ENCODE peak calls at places on chromosomes 7 and 10, in six cellular contexts. Z, L, D, S, U and P are unnamed samples.

GRCh38 chr7:140014123-140014522 is 48.6 kb downstream of the PARP12 start:
- DNase-seq in D (no peak), L (no peak), Z (no peak), S (no peak), U (no peak), P (no peak)

GRCh38 chr10:21811245-21811585 is 192.3 kb downstream of the DNAJC1 start:
- DNase-seq in Z (no peak), S (no peak), D (no peak), L (no peak), U (no peak), P (no peak)

GRCh38 chr10:42962120-42962901 is 114.6 kb upstream of the RET start:
- DNase-seq in U (peak; percentile 6), S (no peak), L (no peak), D (peak; percentile 15), Z (peak; percentile 60), P (peak; percentile 8)

GRCh38 chr10:29689001-29689400 is 54.2 kb upstream of the SVIL start:
- DNase-seq in Z (no peak), U (no peak), D (no peak), S (no peak), L (no peak), P (no peak)

GRCh38 chr10:95474228-95475002 is 86.8 kb downstream of the SORBS1 start:
- DNase-seq in L (no peak), S (no peak), U (no peak), D (peak; percentile 55), Z (peak; percentile 45), P (no peak)

GRCh38 chr10:113447278-113447677 is 105.6 kb upstream of the HABP2 start:
- DNase-seq in Z (no peak), D (peak; percentile 13), S (no peak), U (no peak), L (no peak), P (no peak)

GRCh38 chr10:119498889-119499864 is 43.3 kb downstream of the RGS10 start:
- DNase-seq in Z (no peak), S (no peak), L (no peak), D (no peak), U (no peak), P (no peak)

GRCh38 chr10:1404953-1405260 is 332.4 kb downstream of the ADARB2 start:
- DNase-seq in U (no peak), Z (no peak), S (no peak), D (no peak), L (no peak), P (no peak)

GRCh38 chr10:21481407-21481806 is 44.1 kb downstream of the SKIDA1 start:
- DNase-seq in L (no peak), D (no peak), U (no peak), S (no peak), Z (no peak), P (no peak)

GRCh38 chr7:92698237-92698841 is 108.1 kb upstream of the FAM133B start:
- DNase-seq in S (no peak), Z (peak; percentile 75), U (no peak), D (peak; percentile 56), L (no peak), P (no peak)

GRCh38 chr7:42454006-42454405 is 217.0 kb upstream of the GLI3 start:
- DNase-seq in L (no peak), D (no peak), Z (no peak), U (no peak), S (peak; percentile 87), P (no peak)

GRCh38 chr10:60733189-60733815 is 45.0 kb upstream of the CDK1 start:
- DNase-seq in U (peak; percentile 27), Z (no peak), S (peak; percentile 66), D (peak; percentile 71), L (peak; percentile 62), P (peak; percentile 68)

GRCh38 chr7:32586291-32587221 is 91.3 kb downstream of the AVL9 start:
- DNase-seq in S (no peak), Z (peak; percentile 76), L (no peak), D (no peak), U (no peak), P (no peak)

GRCh38 chr10:9634466-9634865 is 1383.2 kb upstream of the CELF2 start:
- DNase-seq in Z (no peak), U (no peak), L (no peak), D (no peak), S (no peak), P (no peak)

GRCh38 chr7:28442540-28443420 is 30.5 kb downstream of the CREB5 start:
- DNase-seq in U (no peak), Z (no peak), D (no peak), L (no peak), S (no peak), P (no peak)

GRCh38 chr10:86536294-86536861 is 14.8 kb upstream of the WAPL start:
- DNase-seq in L (no peak), Z (no peak), S (no peak), D (no peak), U (peak; percentile 59), P (no peak)

GRCh38 chr7:79730971-79731370 is 277.5 kb upstream of the MAGI2 start:
- DNase-seq in L (no peak), S (no peak), D (no peak), Z (no peak), U (no peak), P (no peak)

GRCh38 chr10:97542169-97543024 is 30.2 kb upstream of the ANKRD2 start:
- DNase-seq in Z (peak; percentile 83), L (no peak), U (peak; percentile 17), D (peak; percentile 54), S (peak; percentile 83), P (no peak)

GRCh38 chr10:113617086-113617485 is 46.8 kb downstream of the NRAP start:
- DNase-seq in D (no peak), L (no peak), S (no peak), Z (no peak), U (no peak), P (no peak)

GRCh38 chr7:128189231-128189930 is 51.7 kb upstream of the LEP start:
- DNase-seq in L (no peak), Z (no peak), U (no peak), D (no peak), S (no peak), P (no peak)

GRCh38 chr7:45031829-45032228 is 31.8 kb downstream of the CCM2 start:
- DNase-seq in D (no peak), S (no peak), Z (no peak), L (no peak), U (no peak), P (no peak)

GRCh38 chr10:99520040-99520803 is 12.5 kb upstream of the NKX2-3 start:
- DNase-seq in L (no peak), D (peak; percentile 37), U (no peak), Z (no peak), S (no peak), P (peak; percentile 26)

GRCh38 chr7:155962191-155962967 is 150.1 kb upstream of the SHH start:
- DNase-seq in S (no peak), Z (no peak), U (peak; percentile 10), L (no peak), D (peak; percentile 39), P (no peak)

GRCh38 chr7:29843106-29843505 is 36.8 kb downstream of the WIPF3 start:
- DNase-seq in U (no peak), Z (no peak), L (no peak), D (no peak), S (peak; percentile 37), P (no peak)

GRCh38 chr10:111811515-111811914 is 372.1 kb downstream of the GPAM start:
- DNase-seq in D (no peak), Z (no peak), U (no peak), L (no peak), S (no peak), P (no peak)

GRCh38 chr7:10874666-10875065 is 99.0 kb upstream of the PHF14 start:
- DNase-seq in Z (no peak), D (no peak), L (no peak), U (no peak), S (no peak), P (no peak)

GRCh38 chr7:92758796-92759431 is 77.5 kb downstream of the CDK6 start:
- DNase-seq in S (no peak), Z (no peak), L (no peak), D (no peak), U (no peak), P (no peak)

GRCh38 chr10:28872592-28873165 is 195.4 kb downstream of the BAMBI start:
- DNase-seq in S (no peak), D (no peak), U (no peak), L (no peak), Z (no peak), P (no peak)

GRCh38 chr10:118057351-118057750 is 10.6 kb upstream of the RAB11FIP2 start:
- DNase-seq in U (no peak), D (no peak), S (no peak), Z (no peak), L (no peak), P (no peak)

GRCh38 chr10:5628366-5628765 is 38.0 kb downstream of the ASB13 start:
- DNase-seq in S (no peak), Z (no peak), D (peak; percentile 27), L (no peak), U (no peak), P (no peak)

GRCh38 chr7:77450054-77450453 is 33.9 kb upstream of the GSAP start:
- DNase-seq in Z (no peak), D (no peak), L (no peak), S (no peak), U (no peak), P (no peak)

DNA sequence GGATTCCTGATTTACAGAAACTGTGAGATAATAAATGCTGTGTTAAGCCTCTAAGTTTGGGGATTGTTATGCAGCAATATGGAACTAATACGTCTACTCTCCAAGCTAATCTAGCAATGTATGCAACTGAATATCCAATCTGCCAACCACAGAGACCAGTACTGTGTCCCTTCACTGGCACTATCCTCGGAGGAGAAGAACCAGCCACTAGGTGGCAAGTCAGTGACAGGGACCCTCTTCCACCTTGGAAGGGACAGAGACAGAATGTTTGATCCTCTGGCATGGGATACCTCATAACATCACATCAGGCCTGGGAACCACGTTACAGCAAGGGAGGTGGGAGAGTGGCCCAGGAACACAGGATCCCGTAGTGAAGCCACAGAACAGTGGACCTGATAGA is 96.4 kb downstream of the CREM start:
- DNase-seq in L (no peak), Z (no peak), D (no peak), S (no peak), U (no peak), P (no peak)
- TF ChIP-seq CTCF in L (no peak), Z (no peak), D (no peak), S (peak; percentile 41), U (no peak), P (no peak)

GRCh38 chr10:27285093-27285492 is 44.5 kb upstream of the ACBD5 start:
- DNase-seq in L (peak; percentile 32), U (peak; percentile 22), D (no peak), Z (peak; percentile 26), S (peak; percentile 6), P (no peak)
- TF ChIP-seq CTCF in L (peak; percentile 48), U (peak; percentile 59), D (peak; percentile 24), Z (peak; percentile 63), S (peak; percentile 2), P (peak; percentile 24)

GRCh38 chr10:131882590-131883451 is 18.0 kb upstream of the PPP2R2D start:
- DNase-seq in L (no peak), Z (no peak), S (no peak), D (no peak), U (no peak), P (no peak)
- TF ChIP-seq CTCF in L (no peak), Z (no peak), S (no peak), D (no peak), U (no peak), P (no peak)

DNA sequence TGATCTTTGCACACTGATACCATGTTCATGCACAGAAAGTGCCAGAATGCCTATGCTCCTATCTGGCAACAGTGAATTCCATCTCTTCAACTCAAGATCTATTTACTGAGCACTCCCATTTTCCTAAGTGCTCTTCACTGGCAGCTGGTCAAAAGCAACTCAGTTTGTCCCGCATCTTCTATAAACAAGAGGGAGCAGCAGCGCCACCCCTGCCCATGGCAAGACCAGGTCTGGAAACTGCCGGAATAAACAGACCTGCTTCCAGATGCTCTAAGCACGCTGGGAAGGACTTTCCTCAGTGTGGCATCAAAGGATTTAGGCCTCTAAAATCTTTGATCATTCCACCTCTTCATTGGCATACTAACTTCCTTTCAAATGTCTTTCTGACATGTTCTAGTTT is 104.4 kb upstream of the MACROH2A2 start:
- DNase-seq in L (no peak), U (no peak), Z (no peak), S (no peak), D (no peak), P (no peak)
- TF ChIP-seq CTCF in L (no peak), U (no peak), Z (no peak), S (no peak), D (no peak), P (no peak)